ENCODE peak calls at places on chromosome 6, in four cellular contexts. C is SK-N-DZ, X is heart right ventricle, S is NCI-H345. E is an unnamed sample.
A peak's percentile ranks its signal among the peaks of the same experiment; 100 is the strongest.

GRCh38 chr6:10991115-10991514 is 53.0 kb downstream of the ELOVL2 start:
- DNase-seq in S (no peak), C (no peak), X (no peak), E (no peak)

GRCh38 chr6:41675176-41675767 is 37.0 kb downstream of the MDFI start:
- DNase-seq in C (no peak), S (no peak), X (no peak), E (no peak)

GRCh38 chr6:26501482-26501986 is 1.4 kb downstream of the BTN1A1 start:
- DNase-seq in C (no peak), S (peak; percentile 52), X (peak; percentile 7), E (no peak)

GRCh38 chr6:147855823-147856222 is 347.3 kb downstream of the SAMD5 start:
- DNase-seq in X (no peak), C (no peak), S (no peak), E (no peak)

GRCh38 chr6:39339557-39340555 is 17.4 kb upstream of the KCNK16 start:
- DNase-seq in S (peak; percentile 89), X (no peak), C (no peak), E (no peak)

GRCh38 chr6:1424306-1424927 is 35.0 kb downstream of the FOXF2 start:
- DNase-seq in S (peak; percentile 0), X (peak; percentile 33), C (peak; percentile 12), E (no peak)

GRCh38 chr6:168169624-168170023 is 90.6 kb upstream of the FRMD1 start:
- DNase-seq in X (no peak), C (no peak), S (no peak), E (no peak)

GRCh38 chr6:132812756-132813172 is 1.6 kb upstream of the RPS12 start:
- DNase-seq in S (no peak), X (no peak), C (no peak), E (no peak)

GRCh38 chr6:44800171-44800671 is 412.7 kb downstream of the CDC5L start:
- DNase-seq in S (no peak), C (no peak), X (no peak), E (peak; percentile 19)

GRCh38 chr6:32882879-32883250 is 28.9 kb downstream of the PSMB9 start:
- DNase-seq in C (no peak), S (no peak), X (no peak), E (no peak)

GRCh38 chr6:26553264-26553738 is 15.1 kb downstream of the HMGN4 start:
- DNase-seq in C (peak; percentile 79), X (peak; percentile 76), S (peak; percentile 79), E (peak; percentile 39)

GRCh38 chr6:147434508-147434907 is 74.0 kb upstream of the SAMD5 start:
- DNase-seq in C (no peak), S (no peak), X (no peak), E (no peak)

GRCh38 chr6:157625764-157626163 is 197.3 kb upstream of the SNX9 start:
- DNase-seq in X (no peak), S (no peak), C (no peak), E (no peak)

GRCh38 chr6:161536141-161536735 is 262.4 kb upstream of the AGPAT4 start:
- DNase-seq in S (no peak), X (no peak), C (no peak), E (no peak)

GRCh38 chr6:40996591-40997247 is 42.3 kb downstream of the UNC5CL start:
- DNase-seq in X (no peak), S (no peak), C (no peak), E (no peak)

GRCh38 chr6:121321282-121321681 is 13.0 kb downstream of the TBC1D32 start:
- DNase-seq in X (no peak), C (no peak), S (no peak), E (no peak)

GRCh38 chr6:71300561-71301168 is 12.1 kb downstream of the OGFRL1 start:
- DNase-seq in X (no peak), S (no peak), C (no peak), E (no peak)

E was measured in gastrocnemius medialis.